ENCODE peak calls at places on chromosomes 5 and 9, in five cellular contexts. M, E, N, Q and Z are unnamed samples.

GRCh38 chr9:124356745-124357390 is 58.4 kb downstream of the PSMB7 start:
- DNase-seq in E (no peak), Q (peak; percentile 18), N (no peak), M (no peak), Z (no peak)

GRCh38 chr9:33136721-33137120 is 30.4 kb downstream of the B4GALT1 start:
- DNase-seq in N (no peak), M (peak; percentile 47), Q (no peak), E (no peak), Z (no peak)

GRCh38 chr5:139406960-139407359 is 3.1 kb upstream of the SPATA24 start:
- DNase-seq in N (no peak), M (peak; percentile 43), E (no peak), Q (no peak), Z (no peak)

GRCh38 chr9:14749738-14750137 is 27.2 kb upstream of the CER1 start:
- DNase-seq in Q (no peak), M (no peak), N (no peak), E (no peak), Z (no peak)

GRCh38 chr5:76765249-76765648 is 49.3 kb downstream of the F2R start:
- DNase-seq in Q (no peak), N (no peak), E (peak; percentile 95), M (no peak), Z (no peak)

GRCh38 chr5:26649000-26649399 is 389.4 kb downstream of the CDH9 start:
- DNase-seq in N (no peak), Q (no peak), E (no peak), M (no peak), Z (no peak)

GRCh38 chr5:172800088-172800551 is 29.1 kb upstream of the DUSP1 start:
- DNase-seq in M (peak; percentile 71), Q (no peak), N (peak; percentile 44), E (peak; percentile 98), Z (peak; percentile 92)

GRCh38 chr5:135391869-135392255 is 7.2 kb downstream of the MACROH2A1 start:
- DNase-seq in E (no peak), N (no peak), M (peak; percentile 75), Q (no peak), Z (peak; percentile 66)

GRCh38 chr5:41335596-41335995 is 122.3 kb upstream of the C6 start:
- DNase-seq in M (no peak), E (no peak), Q (no peak), N (no peak), Z (no peak)

GRCh38 chr9:112002131-112002846 is 105.7 kb downstream of the UGCG start:
- DNase-seq in E (no peak), N (no peak), Q (peak; percentile 90), M (no peak), Z (no peak)

GRCh38 chr5:93589348-93589662 is 6.3 kb downstream of the NR2F1 start:
- DNase-seq in Q (no peak), E (no peak), N (no peak), M (no peak), Z (no peak)
- H3K27me3 ChIP-seq in Q (peaks cover 59% of the 10 kb centered on the region), E (no peaks in the 10 kb centered on the region), N (no peaks in the 10 kb centered on the region), M (peaks cover 11% of the 10 kb centered on the region), Z (peaks cover 55% of the 10 kb centered on the region)

GRCh38 chr9:128253140-128253990 is 22.4 kb downstream of the GOLGA2 start:
- DNase-seq in N (no peak), E (no peak), M (peak; percentile 62), Q (no peak), Z (no peak)
- H3K4me3 ChIP-seq in N (no peak overlapping the region), E (no peak overlapping the region), M (no peak overlapping the region), Q (no peak overlapping the region), Z (no peak overlapping the region)

GRCh38 chr9:113719919-113720318 is 156.2 kb upstream of the ZNF618 start:
- DNase-seq in Q (no peak), E (no peak), M (no peak), N (no peak), Z (no peak)
- H3K27me3 ChIP-seq in Q (no peaks in the 10 kb centered on the region), E (peaks cover 14% of the 10 kb centered on the region), M (no peaks in the 10 kb centered on the region), N (no peaks in the 10 kb centered on the region), Z (no peaks in the 10 kb centered on the region)

GRCh38 chr5:1182360-1182632 is 19.1 kb upstream of the SLC6A19 start:
- DNase-seq in E (no peak), M (no peak), Q (no peak), N (no peak), Z (no peak)
- H3K4me3 ChIP-seq in E (no peak overlapping the region), M (peak overlapping the region; percentile 41), Q (no peak overlapping the region), N (no peak overlapping the region), Z (no peak overlapping the region)

GRCh38 chr5:4949108-4949507 is 191.0 kb upstream of the ADAMTS16 start:
- DNase-seq in E (no peak), Q (no peak), N (no peak), M (no peak), Z (no peak)

GRCh38 chr5:4945296-4945695 is 194.8 kb upstream of the ADAMTS16 start:
- DNase-seq in E (no peak), Q (no peak), N (no peak), M (no peak), Z (no peak)

GRCh38 chr5:4947899-4948556 is 192.1 kb upstream of the ADAMTS16 start:
- DNase-seq in N (no peak), E (no peak), Q (no peak), M (no peak), Z (no peak)

GRCh38 chr5:4942831-4943178 is 197.3 kb upstream of the ADAMTS16 start:
- DNase-seq in M (no peak), E (no peak), N (no peak), Q (no peak), Z (no peak)

GRCh38 chr5:4947106-4947505 is 193.0 kb upstream of the ADAMTS16 start:
- DNase-seq in M (no peak), E (no peak), N (no peak), Q (no peak), Z (no peak)
- H3K27me3 ChIP-seq in M (no peaks in the 10 kb centered on the region), E (no peaks in the 10 kb centered on the region), N (no peaks in the 10 kb centered on the region), Q (no peaks in the 10 kb centered on the region), Z (no peaks in the 10 kb centered on the region)

GRCh38 chr5:90911169-90911568 is 352.6 kb downstream of the ADGRV1 start:
- DNase-seq in Q (no peak), N (no peak), M (no peak), E (no peak), Z (no peak)
- H3K4me3 ChIP-seq in Q (no peak overlapping the region), N (no peak overlapping the region), M (no peak overlapping the region), E (no peak overlapping the region), Z (no peak overlapping the region)

GRCh38 chr9:133475292-133475941 is 3.5 kb downstream of the SLC2A6 start:
- DNase-seq in E (no peak), M (no peak), N (no peak), Q (no peak), Z (no peak)
- H3K27me3 ChIP-seq in E (no peaks in the 10 kb centered on the region), M (no peaks in the 10 kb centered on the region), N (no peaks in the 10 kb centered on the region), Q (no peaks in the 10 kb centered on the region), Z (no peaks in the 10 kb centered on the region)

GRCh38 chr9:7794196-7794595 is 5.4 kb downstream of the DMAC1 start:
- DNase-seq in M (no peak), Q (peak; percentile 51), N (no peak), E (no peak), Z (no peak)

GRCh38 chr9:7802666-7803065 is 3.1 kb upstream of the DMAC1 start:
- DNase-seq in Q (no peak), N (no peak), E (peak; percentile 29), M (no peak), Z (no peak)

GRCh38 chr9:7799234-7799933 is at the start of gene DMAC1:
- DNase-seq in E (peak; percentile 84), N (peak; percentile 71), Q (peak; percentile 93), M (peak; percentile 89), Z (peak; percentile 87)

DNA sequence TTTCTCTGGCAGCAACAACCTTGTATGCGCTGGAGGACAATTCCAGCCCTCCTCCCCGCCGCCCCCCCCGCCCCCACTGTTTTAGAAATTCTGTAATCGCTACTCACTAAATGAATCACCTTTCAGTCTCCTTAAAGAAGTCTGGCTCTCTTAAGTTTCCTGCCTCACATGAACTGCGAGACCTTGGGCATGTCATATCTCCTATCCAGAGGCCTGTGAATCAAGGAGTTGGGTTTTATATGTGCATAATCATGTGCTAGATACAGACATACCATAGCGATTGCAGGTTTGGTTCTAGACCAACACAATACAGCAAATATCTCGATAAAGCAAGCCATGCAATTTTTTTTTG is 332 bp upstream of the DMAC1 start:
- DNase-seq in M (no peak), E (no peak), Q (no peak), N (no peak), Z (no peak)
- H3K4me3 ChIP-seq in M (peak overlapping the region; percentile 83), E (peak overlapping the region; percentile 79), Q (peak overlapping the region; percentile 90), N (peak overlapping the region; percentile 77), Z (peak overlapping the region; percentile 82)

DNA sequence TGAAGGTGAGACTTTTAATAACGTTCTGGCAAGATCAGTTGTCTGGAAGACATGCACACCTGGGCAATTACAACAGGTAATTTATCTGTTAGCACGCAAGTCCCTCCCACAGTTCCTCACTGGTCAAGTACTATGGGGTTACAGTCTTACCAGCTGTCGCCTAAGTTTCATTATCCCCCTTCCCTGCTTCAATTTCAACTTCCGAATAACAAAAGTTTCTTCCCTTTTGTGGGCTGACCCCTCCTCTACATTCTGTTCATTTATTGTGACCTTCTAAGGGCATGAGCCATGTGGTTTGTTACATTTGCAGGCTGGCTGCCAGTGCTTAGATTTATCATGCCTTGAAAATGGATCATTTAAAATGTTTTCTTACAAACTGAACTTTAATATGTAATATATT is 16.5 kb downstream of the GAPT start:
- DNase-seq in E (no peak), M (no peak), Q (no peak), N (no peak), Z (no peak)
- H3K27me3 ChIP-seq in E (peaks cover 1% of the 10 kb centered on the region), M (no peaks in the 10 kb centered on the region), Q (no peaks in the 10 kb centered on the region), N (no peaks in the 10 kb centered on the region), Z (no peaks in the 10 kb centered on the region)